ENCODE peak calls at places on chromosomes 16 and 17, in five cellular contexts. G is NT2/D1, O is H1, V is HepG2, I is GM12878. R is an unnamed sample.

GRCh38 chr17:81735181-81736102 is 23.4 kb downstream of the SLC25A10 start:
- DNase-seq in G (no peak), O (no peak), V (no peak), I (peak), R (no peak)

GRCh38 chr16:84286568-84287220 is 8.0 kb upstream of the WFDC1 start:
- DNase-seq in G (no peak), O (no peak), V (no peak), I (no peak), R (no peak)

GRCh38 chr17:60139438-60140285 is 10.1 kb upstream of the CA4 start:
- DNase-seq in G (no peak), O (peak), V (peak), I (no peak), R (no peak)

GRCh38 chr16:11106726-11107125 is 149.3 kb downstream of the SOCS1 start:
- DNase-seq in G (no peak), O (no peak), V (no peak), I (no peak), R (no peak)

GRCh38 chr17:46157443-46158107 is 35.7 kb downstream of the KANSL1 start:
- DNase-seq in G (no peak), O (no peak), V (no peak), I (no peak), R (no peak)

GRCh38 chr17:39150795-39151679 is at the start of gene PLXDC1:
- DNase-seq in G (no peak), O (peak), V (no peak), I (no peak), R (no peak)

GRCh38 chr17:15918661-15919259 is 26.2 kb upstream of the ADORA2B start:
- DNase-seq in G (no peak), O (no peak), V (no peak), I (no peak), R (no peak)

GRCh38 chr16:56855936-56856335 is 9.1 kb upstream of the SLC12A3 start:
- DNase-seq in G (no peak), O (no peak), V (no peak), I (no peak), R (no peak)

GRCh38 chr17:61474235-61474927 is 22.2 kb downstream of the TBX4 start:
- DNase-seq in G (no peak), O (no peak), V (no peak), I (no peak), R (no peak)

GRCh38 chr16:23318639-23319038 is 16.5 kb downstream of the SCNN1B start:
- DNase-seq in G (no peak), O (no peak), V (no peak), I (no peak), R (no peak)

GRCh38 chr17:3944485-3945388 is 19.5 kb downstream of the ATP2A3 start:
- DNase-seq in G (peak), O (peak), V (no peak), I (no peak), R (peak)

GRCh38 chr16:88408561-88408960 is 25.8 kb downstream of the ZNF469 start:
- DNase-seq in G (no peak), O (no peak), V (no peak), I (no peak), R (no peak)

GRCh38 chr17:78935419-78936323 is 10.5 kb upstream of the TIMP2 start:
- DNase-seq in G (no peak), O (no peak), V (no peak), I (no peak), R (peak)

GRCh38 chr17:10120749-10121148 is 77.7 kb downstream of the GAS7 start:
- DNase-seq in G (no peak), O (no peak), V (no peak), I (no peak), R (no peak)

GRCh38 chr17:60817187-60817586 is 139.5 kb downstream of the BCAS3 start:
- DNase-seq in G (no peak), O (no peak), V (no peak), I (no peak), R (no peak)

GRCh38 chr17:41810659-41811548 is 845 bp downstream of the P3H4 start:
- DNase-seq in G (no peak), O (no peak), V (no peak), I (no peak), R (no peak)

GRCh38 chr16:79451196-79451816 is 149.2 kb downstream of the MAF start:
- DNase-seq in G (no peak), O (no peak), V (no peak), I (peak), R (no peak)

GRCh38 chr16:50474138-50474537 is 74.1 kb upstream of the NKD1 start:
- DNase-seq in G (no peak), O (no peak), V (no peak), I (no peak), R (no peak)

GRCh38 chr16:23534868-23535860 is 22.0 kb downstream of the EARS2 start:
- DNase-seq in G (no peak), O (no peak), V (no peak), I (no peak), R (no peak)

GRCh38 chr17:6568186-6568758 is 11.9 kb upstream of the PITPNM3 start:
- DNase-seq in G (no peak), O (peak), V (no peak), I (no peak), R (no peak)

GRCh38 chr17:6572997-6573396 is 16.6 kb upstream of the PITPNM3 start:
- DNase-seq in G (no peak), O (peak), V (no peak), I (no peak), R (no peak)

GRCh38 chr17:6570731-6571465 is 14.5 kb upstream of the PITPNM3 start:
- DNase-seq in G (no peak), O (peak), V (no peak), I (no peak), R (no peak)

GRCh38 chr17:6569391-6570302 is 13.3 kb upstream of the PITPNM3 start:
- DNase-seq in G (no peak), O (peak), V (no peak), I (no peak), R (no peak)

DNA sequence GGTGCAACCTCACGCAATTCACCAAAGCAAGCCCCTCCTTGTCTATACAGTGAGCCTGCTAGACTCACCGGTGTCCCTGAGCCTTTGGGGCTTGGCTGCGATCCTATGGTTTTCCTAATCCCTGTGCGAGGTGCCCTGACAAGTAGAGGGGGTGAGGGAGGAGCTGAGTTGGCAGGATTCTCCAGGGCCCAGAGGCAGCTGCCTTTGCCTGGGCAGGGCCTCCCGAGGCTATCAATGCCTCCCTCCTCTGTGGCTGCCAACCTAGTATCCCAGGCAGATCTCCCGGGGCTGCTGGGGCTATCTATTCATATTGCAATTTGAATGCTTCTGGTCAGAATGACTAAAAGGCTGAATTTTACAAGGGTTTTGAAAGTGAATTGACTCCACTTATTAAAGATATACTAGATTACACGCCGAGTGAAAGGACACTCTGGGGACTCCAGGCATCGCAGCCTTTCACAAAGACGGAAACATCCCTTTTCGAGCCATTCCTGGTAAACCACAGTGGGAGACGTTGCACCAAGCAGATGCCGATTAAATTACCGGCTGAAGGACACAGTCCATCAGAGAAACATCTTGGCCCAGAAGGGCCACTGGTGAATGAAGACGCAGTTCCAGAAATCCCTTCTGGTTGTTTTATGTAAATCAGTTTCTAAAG is 11.3 kb upstream of the PITPNM3 start:
- DNase-seq in G (no peak), O (peak), V (no peak), I (no peak), R (no peak)
- TF ChIP-seq SUZ12 in G (no peak), O (no peak), V (no peak), I (no peak), R (no peak)

DNA sequence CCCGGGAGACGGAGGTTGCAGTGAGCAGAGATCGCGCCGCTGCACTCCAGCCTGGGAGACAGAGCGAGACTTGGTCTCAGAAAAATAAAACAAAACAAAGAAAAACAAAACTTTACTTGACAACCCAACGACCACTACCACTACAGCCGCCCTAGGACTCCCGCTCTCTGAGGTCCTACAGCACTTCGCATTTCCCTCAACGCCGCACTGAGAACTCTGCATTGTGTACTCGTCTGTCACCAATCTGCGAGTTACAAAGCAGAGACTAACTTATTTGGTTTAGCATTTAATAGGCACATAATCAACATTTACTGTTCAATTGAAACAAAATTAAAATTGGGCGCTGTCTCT is 479 bp upstream of the ZNF207 start:
- DNase-seq in G (no peak), O (no peak), V (no peak), I (no peak), R (no peak)
- TF ChIP-seq SUZ12 in G (no peak), O (no peak), V (no peak), I (no peak), R (no peak)

GRCh38 chr17:19364699-19365498 is 2.4 kb upstream of the B9D1 start:
- DNase-seq in G (no peak), O (no peak), V (peak), I (no peak), R (no peak)
- TF ChIP-seq SUZ12 in G (no peak), O (no peak), V (no peak), I (no peak), R (no peak)

GRCh38 chr17:48603959-48604769 is 622 bp downstream of the HOXB6 start:
- DNase-seq in G (no peak), O (no peak), V (no peak), I (no peak), R (no peak)
- TF ChIP-seq SUZ12 in G (no peak), O (peak), V (no peak), I (no peak), R (no peak)

GRCh38 chr17:48162946-48163506 is 55.5 kb downstream of the SNX11 start:
- DNase-seq in G (no peak), O (no peak), V (peak), I (no peak), R (peak)
- TF ChIP-seq SUZ12 in G (no peak), O (no peak), V (no peak), I (no peak), R (no peak)

GRCh38 chr16:85752511-85753420 is 1.9 kb upstream of the C16orf74 start:
- DNase-seq in G (no peak), O (peak), V (peak), I (no peak), R (peak)

GRCh38 chr16:85751665-85752501 is 987 bp upstream of the C16orf74 start:
- DNase-seq in G (no peak), O (peak), V (no peak), I (no peak), R (no peak)

GRCh38 chr16:85750021-85750826 is 672 bp downstream of the C16orf74 start:
- DNase-seq in G (no peak), O (peak), V (no peak), I (no peak), R (no peak)

GRCh38 chr16:85749686-85750020 is 1.2 kb downstream of the C16orf74 start:
- DNase-seq in G (no peak), O (no peak), V (no peak), I (no peak), R (no peak)

GRCh38 chr16:85750827-85751641 is at the start of gene C16orf74:
- DNase-seq in G (no peak), O (no peak), V (no peak), I (no peak), R (peak)
- TF ChIP-seq SUZ12 in G (peak), O (peak), V (no peak), I (no peak), R (no peak)

GRCh38 chr16:81633680-81634379 is 145.3 kb upstream of the PLCG2 start:
- DNase-seq in G (no peak), O (no peak), V (no peak), I (no peak), R (no peak)

GRCh38 chr16:81634380-81635121 is 144.5 kb upstream of the PLCG2 start:
- DNase-seq in G (no peak), O (no peak), V (no peak), I (no peak), R (peak)

GRCh38 chr16:81632392-81633146 is 146.5 kb upstream of the PLCG2 start:
- DNase-seq in G (no peak), O (no peak), V (no peak), I (no peak), R (no peak)

GRCh38 chr16:81635336-81635947 is 143.6 kb upstream of the PLCG2 start:
- DNase-seq in G (no peak), O (no peak), V (no peak), I (no peak), R (no peak)

GRCh38 chr16:81633147-81633619 is 145.9 kb upstream of the PLCG2 start:
- DNase-seq in G (no peak), O (peak), V (peak), I (no peak), R (no peak)
- TF ChIP-seq SUZ12 in G (no peak), O (no peak), V (no peak), I (no peak), R (no peak)

GRCh38 chr17:77473615-77474226 is 333.0 kb downstream of the SEC14L1 start:
- DNase-seq in G (no peak), O (no peak), V (no peak), I (no peak), R (no peak)

GRCh38 chr17:77472837-77473214 is 332.1 kb downstream of the SEC14L1 start:
- DNase-seq in G (no peak), O (no peak), V (no peak), I (no peak), R (no peak)

GRCh38 chr17:77470330-77470786 is 329.6 kb downstream of the SEC14L1 start:
- DNase-seq in G (no peak), O (no peak), V (no peak), I (no peak), R (no peak)

GRCh38 chr17:77470800-77471733 is 330.3 kb downstream of the SEC14L1 start:
- DNase-seq in G (peak), O (no peak), V (peak), I (no peak), R (peak)

GRCh38 chr17:77471984-77472836 is 331.4 kb downstream of the SEC14L1 start:
- DNase-seq in G (peak), O (no peak), V (no peak), I (no peak), R (peak)
- TF ChIP-seq SUZ12 in G (no peak), O (no peak), V (no peak), I (no peak), R (no peak)

GRCh38 chr16:57999366-57999970 is 1.0 kb downstream of the ZNF319 start:
- DNase-seq in G (no peak), O (no peak), V (peak), I (no peak), R (no peak)

GRCh38 chr16:57997176-57997527 is 3.3 kb downstream of the ZNF319 start:
- DNase-seq in G (no peak), O (no peak), V (no peak), I (no peak), R (no peak)

GRCh38 chr16:57997528-57998265 is 2.8 kb downstream of the ZNF319 start:
- DNase-seq in G (no peak), O (no peak), V (no peak), I (no peak), R (no peak)

GRCh38 chr16:57998992-57999365 is 1.5 kb downstream of the ZNF319 start:
- DNase-seq in G (no peak), O (no peak), V (no peak), I (no peak), R (no peak)

GRCh38 chr16:57998484-57998883 is 2.0 kb downstream of the ZNF319 start:
- DNase-seq in G (no peak), O (no peak), V (no peak), I (no peak), R (no peak)
- TF ChIP-seq SUZ12 in G (no peak), O (no peak), V (no peak), I (no peak), R (no peak)